ENCODE peak calls at places on chromosome 18, in nine cellular contexts. C is stomach; P is uterus; Q is GM23248; D is lower lobe of right lung; U is small intestine; F is fibroblast of lung; W is effector memory CD4-positive, alpha-beta T cell; K is DND-41. V is an unnamed sample.

GRCh38 chr18:49015886-49016647 is 65.3 kb upstream of the SMAD7 start:
- DNase-seq in U (no peak), K (no peak), Q (no peak), D (peak), C (peak), F (no peak), P (peak), W (no peak), V (no peak)

GRCh38 chr18:79799619-79800352 is 2.0 kb downstream of the KCNG2 start:
- DNase-seq in P (no peak), U (no peak), D (no peak), Q (no peak), K (peak), C (no peak), F (no peak), W (no peak), V (no peak)

GRCh38 chr18:47911877-47912276 is 18.6 kb downstream of the SMAD2 start:
- DNase-seq in F (no peak), Q (no peak), W (no peak), U (peak), C (no peak), D (no peak), P (no peak), K (no peak), V (no peak)

GRCh38 chr18:37533647-37534565 is 31.7 kb downstream of the CELF4 start:
- DNase-seq in K (no peak), P (no peak), Q (peak), C (no peak), D (no peak), W (no peak), F (no peak), U (no peak), V (peak)

GRCh38 chr18:33577688-33578370 is at the start of gene ASXL3:
- DNase-seq in U (peak), K (no peak), Q (peak), C (peak), F (peak), D (peak), P (peak), W (no peak), V (no peak)

GRCh38 chr18:35582310-35582682 is 756 bp downstream of the GALNT1 start:
- DNase-seq in D (no peak), Q (peak), U (no peak), K (no peak), C (no peak), P (no peak), W (no peak), F (no peak), V (no peak)

GRCh38 chr18:44840053-44840826 is 159.6 kb downstream of the SETBP1 start:
- DNase-seq in D (no peak), Q (no peak), F (peak), U (no peak), P (no peak), K (no peak), W (no peak), C (no peak), V (no peak)

GRCh38 chr18:79770826-79771225 is 26.9 kb upstream of the KCNG2 start:
- DNase-seq in Q (no peak), D (no peak), U (no peak), W (no peak), F (no peak), P (no peak), C (no peak), K (no peak), V (no peak)

GRCh38 chr18:11866329-11866728 is 15.1 kb downstream of the CHMP1B start:
- DNase-seq in Q (no peak), F (no peak), P (no peak), W (no peak), U (no peak), C (no peak), K (no peak), D (no peak), V (no peak)

GRCh38 chr18:52242711-52243110 is 97.3 kb upstream of the DCC start:
- DNase-seq in U (no peak), K (no peak), P (no peak), C (no peak), D (no peak), F (no peak), W (no peak), Q (peak), V (no peak)

GRCh38 chr18:25262920-25263319 is 89.0 kb downstream of the ZNF521 start:
- DNase-seq in P (no peak), D (no peak), F (peak), K (no peak), U (no peak), C (no peak), Q (peak), W (no peak), V (no peak)

GRCh38 chr18:3616744-3617143 is 166.8 kb downstream of the TGIF1 start:
- DNase-seq in W (no peak), Q (no peak), K (no peak), D (no peak), F (no peak), P (no peak), U (no peak), C (no peak), V (no peak)

GRCh38 chr18:10076502-10077030 is 162.8 kb downstream of the VAPA start:
- DNase-seq in C (no peak), Q (no peak), W (no peak), F (no peak), K (no peak), P (no peak), U (peak), D (no peak), V (no peak)

GRCh38 chr18:49008716-49009115 is 58.0 kb upstream of the SMAD7 start:
- DNase-seq in Q (no peak), D (peak), W (no peak), K (no peak), F (no peak), C (no peak), P (no peak), U (no peak), V (no peak)

GRCh38 chr18:457120-457519 is 43.4 kb downstream of the COLEC12 start:
- DNase-seq in U (no peak), Q (peak), K (peak), W (no peak), C (no peak), P (peak), D (no peak), F (peak), V (no peak)

GRCh38 chr18:37691162-37691561 is 125.6 kb upstream of the CELF4 start:
- DNase-seq in W (no peak), D (no peak), K (no peak), C (no peak), Q (no peak), P (no peak), F (no peak), U (no peak), V (no peak)

GRCh38 chr18:57149031-57149430 is 2.1 kb downstream of the BOD1L2 start:
- DNase-seq in K (no peak), F (no peak), U (no peak), C (no peak), P (no peak), D (no peak), W (no peak), Q (no peak), V (no peak)

GRCh38 chr18:25348361-25349130 is 3.4 kb downstream of the ZNF521 start:
- DNase-seq in K (no peak), U (no peak), Q (no peak), C (no peak), P (no peak), W (no peak), F (no peak), D (no peak), V (no peak)

GRCh38 chr18:6341303-6341702 is 73.4 kb downstream of the L3MBTL4 start:
- DNase-seq in C (no peak), Q (no peak), K (no peak), P (no peak), U (no peak), W (no peak), D (no peak), F (no peak), V (no peak)

GRCh38 chr18:48813833-48814489 is 136.8 kb downstream of the SMAD7 start:
- DNase-seq in K (no peak), Q (no peak), P (peak), D (peak), C (peak), F (peak), W (peak), U (peak), V (no peak)

GRCh38 chr18:23585897-23586248 is 433 bp downstream of the NPC1 start:
- DNase-seq in Q (no peak), D (no peak), W (no peak), C (no peak), U (no peak), P (no peak), F (no peak), K (no peak), V (no peak)

GRCh38 chr18:67151366-67151765 is 365.2 kb downstream of the DSEL start:
- DNase-seq in D (no peak), F (no peak), P (no peak), K (no peak), W (no peak), C (no peak), U (no peak), Q (no peak), V (no peak)

GRCh38 chr18:48948112-48949050 is 2.4 kb downstream of the SMAD7 start:
- DNase-seq in K (peak), P (no peak), W (peak), U (no peak), Q (peak), F (peak), C (peak), D (peak), V (no peak)

GRCh38 chr18:48987821-48988220 is 37.1 kb upstream of the SMAD7 start:
- DNase-seq in K (no peak), D (no peak), W (no peak), U (no peak), P (no peak), C (no peak), F (no peak), Q (no peak), V (no peak)

GRCh38 chr18:62788891-62789290 is 73.5 kb downstream of the PHLPP1 start:
- DNase-seq in Q (no peak), W (no peak), F (no peak), C (no peak), P (no peak), D (no peak), K (peak), U (no peak), V (no peak)

GRCh38 chr18:72468011-72468710 is 76.0 kb downstream of the CBLN2 start:
- DNase-seq in D (no peak), K (no peak), W (no peak), C (no peak), P (no peak), Q (no peak), U (no peak), F (no peak), V (no peak)

GRCh38 chr18:11986061-11986460 is 4.8 kb downstream of the IMPA2 start:
- DNase-seq in P (no peak), D (no peak), K (no peak), F (no peak), Q (no peak), C (no peak), W (no peak), U (no peak), V (no peak)

GRCh38 chr18:33232318-33232626 is 208.2 kb downstream of the CCDC178 start:
- DNase-seq in K (no peak), P (no peak), D (no peak), F (no peak), W (no peak), C (no peak), Q (no peak), U (no peak), V (no peak)

GRCh38 chr18:62450546-62451395 is 72.1 kb upstream of the ZCCHC2 start:
- DNase-seq in P (peak), D (peak), W (no peak), Q (peak), U (peak), C (peak), K (no peak), F (peak), V (peak)

GRCh38 chr18:6744816-6745455 is 15.4 kb downstream of the ARHGAP28 start:
- DNase-seq in W (no peak), K (no peak), C (no peak), F (no peak), D (no peak), U (no peak), Q (no peak), P (no peak), V (no peak)

GRCh38 chr18:47632970-47633635 is 297.4 kb downstream of the SMAD2 start:
- DNase-seq in D (no peak), W (no peak), U (no peak), P (no peak), K (no peak), Q (no peak), C (no peak), F (no peak), V (no peak)

GRCh38 chr18:8792688-8793316 is 87.4 kb downstream of the MTCL1 start:
- DNase-seq in Q (no peak), C (no peak), D (no peak), W (no peak), K (no peak), F (no peak), U (no peak), P (no peak), V (no peak)

GRCh38 chr18:36398419-36398818 is 100.9 kb downstream of the FHOD3 start:
- DNase-seq in D (no peak), W (no peak), P (no peak), C (no peak), Q (no peak), U (no peak), K (no peak), F (no peak), V (no peak)

GRCh38 chr18:35635171-35635570 is 53.6 kb downstream of the GALNT1 start:
- DNase-seq in C (no peak), K (no peak), F (peak), W (no peak), P (no peak), D (no peak), U (no peak), Q (peak), V (peak)

GRCh38 chr18:38801640-38802039 is 1236.0 kb upstream of the CELF4 start:
- DNase-seq in D (no peak), U (no peak), P (no peak), K (no peak), W (no peak), F (no peak), Q (no peak), C (no peak), V (no peak)

GRCh38 chr18:22074343-22075070 is 94.9 kb upstream of the GATA6 start:
- DNase-seq in U (peak), F (no peak), D (no peak), C (no peak), K (no peak), P (no peak), Q (no peak), W (no peak), V (no peak)

GRCh38 chr18:9950289-9951016 is 36.6 kb downstream of the VAPA start:
- DNase-seq in Q (peak), U (no peak), C (no peak), F (peak), D (no peak), P (no peak), K (no peak), W (no peak), V (no peak)

DNA sequence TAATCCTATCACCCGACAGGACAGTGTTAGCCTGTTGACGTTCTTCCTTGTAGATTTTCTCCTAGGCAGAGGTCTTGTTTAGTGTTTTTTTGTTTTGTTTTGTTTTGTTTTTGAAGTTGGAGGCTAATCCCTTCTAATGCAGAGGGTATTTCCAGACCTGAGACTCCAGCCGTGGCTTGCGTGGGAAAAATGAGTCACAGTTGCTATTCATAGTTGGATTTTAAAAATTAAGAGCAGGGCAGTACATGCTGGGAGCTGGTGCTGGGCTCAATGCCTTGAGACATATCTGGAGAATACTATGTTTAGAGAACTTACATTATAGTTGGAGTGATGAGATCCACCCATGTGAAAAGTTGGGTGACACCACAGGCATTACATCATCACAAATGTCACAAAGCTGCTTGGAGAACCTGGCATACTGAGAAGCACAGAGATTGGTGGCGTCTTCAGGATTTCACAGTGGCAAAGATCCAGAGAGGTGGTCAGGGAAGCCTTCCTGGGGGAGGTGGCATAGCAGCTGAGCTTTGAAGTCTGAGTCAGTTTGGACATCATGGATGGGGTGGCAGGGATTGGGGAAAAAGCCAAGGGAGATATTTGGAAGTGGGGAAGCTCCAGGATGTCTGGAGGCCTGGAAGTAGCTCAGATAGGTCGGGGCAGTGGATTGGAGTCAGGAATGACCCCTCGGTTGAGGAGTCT is 249.4 kb downstream of the LOXHD1 start:
- DNase-seq in Q (peak), C (no peak), D (no peak), K (no peak), P (no peak), U (no peak), F (no peak), W (no peak), V (no peak)
- H3K27ac ChIP-seq in Q (no peak), C (peak), D (no peak), K (no peak), P (peak), U (no peak), F (no peak), W (no peak), V (peak)

DNA sequence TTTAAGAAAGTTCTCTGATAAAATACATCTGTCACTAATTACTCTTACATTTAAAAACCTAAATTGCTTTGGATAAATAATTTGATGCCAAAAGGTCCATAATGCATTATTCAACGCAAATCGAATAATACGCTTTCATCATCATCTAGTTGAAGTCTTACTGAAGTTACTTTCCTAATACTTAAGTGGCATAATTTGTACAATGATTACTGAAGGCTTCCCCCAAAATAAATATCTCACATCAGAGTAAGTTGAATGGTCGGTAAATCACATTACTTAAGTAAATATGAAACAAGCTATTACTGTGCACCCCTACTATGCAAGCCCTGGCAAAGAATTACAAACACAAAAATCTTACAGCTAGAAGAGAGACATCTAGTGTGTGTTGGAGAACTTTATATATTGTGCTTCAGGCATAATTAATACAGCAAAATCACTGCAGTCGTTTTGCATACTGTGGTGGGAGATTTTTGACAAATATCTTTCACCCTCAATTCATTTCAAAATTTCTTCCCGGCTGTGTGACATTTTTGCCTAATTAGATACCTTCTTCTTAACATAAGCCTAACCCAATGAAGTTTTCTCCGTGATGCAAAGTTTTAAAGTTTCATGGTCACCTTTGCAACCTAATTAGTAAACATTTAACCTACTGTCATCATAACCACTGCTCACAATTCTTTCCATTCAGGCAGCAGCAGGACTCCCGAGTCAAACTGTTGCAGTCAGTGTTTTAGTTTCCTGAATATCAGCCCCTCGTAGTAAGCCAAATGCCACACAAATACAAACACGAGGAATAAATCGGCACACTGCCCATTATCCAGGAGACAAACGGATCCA is 106.0 kb upstream of the KCTD1 start:
- DNase-seq in D (no peak), Q (no peak), C (no peak), W (no peak), F (peak), U (no peak), P (no peak), K (no peak), V (no peak)
- H3K27ac ChIP-seq in D (peak), Q (no peak), C (peak), W (no peak), F (no peak), U (no peak), P (peak), K (no peak), V (no peak)

GRCh38 chr18:76573325-76574025 is 78.4 kb upstream of the ZNF516 start:
- DNase-seq in K (no peak), U (no peak), C (no peak), W (no peak), P (no peak), Q (peak), F (peak), D (no peak), V (peak)

GRCh38 chr18:76569644-76570415 is 74.8 kb upstream of the ZNF516 start:
- DNase-seq in W (no peak), D (no peak), C (no peak), U (no peak), F (no peak), Q (no peak), K (no peak), P (no peak), V (no peak)

GRCh38 chr18:76568726-76569125 is 73.7 kb upstream of the ZNF516 start:
- DNase-seq in Q (no peak), P (no peak), C (no peak), K (no peak), W (no peak), U (no peak), F (no peak), D (no peak), V (no peak)

GRCh38 chr18:76571689-76572088 is 76.6 kb upstream of the ZNF516 start:
- DNase-seq in Q (no peak), P (no peak), C (no peak), U (no peak), D (no peak), F (no peak), K (no peak), W (no peak), V (no peak)

GRCh38 chr18:76572517-76573247 is 77.6 kb upstream of the ZNF516 start:
- DNase-seq in F (no peak), D (no peak), P (no peak), Q (no peak), C (no peak), W (no peak), U (no peak), K (no peak), V (no peak)
- H3K27ac ChIP-seq in F (no peak), D (no peak), P (no peak), Q (no peak), C (no peak), W (no peak), U (no peak), K (no peak), V (peak)

GRCh38 chr18:73520229-73520628 is 627.4 kb downstream of the FBXO15 start:
- DNase-seq in Q (peak), D (no peak), C (no peak), P (no peak), K (no peak), U (no peak), F (peak), W (no peak), V (no peak)
- H3K27ac ChIP-seq in Q (no peak), D (no peak), C (no peak), P (no peak), K (no peak), U (no peak), F (no peak), W (no peak), V (no peak)

GRCh38 chr18:58578835-58579560 is 49.9 kb downstream of the ALPK2 start:
- DNase-seq in U (no peak), F (peak), C (no peak), Q (peak), D (no peak), W (no peak), P (no peak), K (no peak), V (no peak)

GRCh38 chr18:58579561-58580047 is 49.3 kb downstream of the ALPK2 start:
- DNase-seq in U (no peak), W (no peak), F (peak), K (no peak), C (no peak), Q (peak), D (no peak), P (no peak), V (no peak)

GRCh38 chr18:58576641-58577251 is 52.1 kb downstream of the ALPK2 start:
- DNase-seq in Q (no peak), C (no peak), D (no peak), K (no peak), F (peak), U (no peak), P (no peak), W (no peak), V (no peak)

GRCh38 chr18:58580078-58580477 is 48.8 kb downstream of the ALPK2 start:
- DNase-seq in W (no peak), U (no peak), F (peak), P (no peak), C (no peak), Q (peak), D (no peak), K (no peak), V (no peak)

GRCh38 chr18:58578321-58578720 is 50.6 kb downstream of the ALPK2 start:
- DNase-seq in C (no peak), P (no peak), W (no peak), Q (peak), D (no peak), U (no peak), K (no peak), F (peak), V (no peak)
- H3K27ac ChIP-seq in C (no peak), P (no peak), W (no peak), Q (peak), D (no peak), U (no peak), K (no peak), F (peak), V (no peak)